ENCODE peak calls at places on chromosomes 12 and 14, in six cellular contexts. One of them, this sample, is unnamed.

GRCh38 chr14:60632777-60633176 is 16.5 kb downstream of the SIX1 start:
- DNase-seq in NAMALWA: no peak
- DNase-seq in activated naive CD8-positive, alpha-beta T cell treated with anti-CD3 and anti-CD28 coated beads, Interleukin-2, amount 50 U/mL, for 16 hours: no peak
- DNase-seq in Kasumi-1: no peak
- DNase-seq in neural progenitor cell: no peak
- DNase-seq in RPMI8226: peak; percentile 22
- DNase-seq in this sample: no peak

GRCh38 chr12:903055-903454 is 46.4 kb downstream of the RAD52 start:
- DNase-seq in NAMALWA: no peak
- DNase-seq in activated naive CD8-positive, alpha-beta T cell treated with anti-CD3 and anti-CD28 coated beads, Interleukin-2, amount 50 U/mL, for 16 hours: no peak
- DNase-seq in Kasumi-1: no peak
- DNase-seq in neural progenitor cell: no peak
- DNase-seq in RPMI8226: no peak
- DNase-seq in this sample: no peak

GRCh38 chr12:42756841-42757661 is 167.5 kb upstream of the PRICKLE1 start:
- DNase-seq in NAMALWA: no peak
- DNase-seq in activated naive CD8-positive, alpha-beta T cell treated with anti-CD3 and anti-CD28 coated beads, Interleukin-2, amount 50 U/mL, for 16 hours: no peak
- DNase-seq in Kasumi-1: no peak
- DNase-seq in neural progenitor cell: peak; percentile 76
- DNase-seq in RPMI8226: no peak
- DNase-seq in this sample: no peak

GRCh38 chr12:127810026-127810425 is 456.9 kb upstream of the TMEM132C start:
- DNase-seq in NAMALWA: no peak
- DNase-seq in activated naive CD8-positive, alpha-beta T cell treated with anti-CD3 and anti-CD28 coated beads, Interleukin-2, amount 50 U/mL, for 16 hours: no peak
- DNase-seq in Kasumi-1: no peak
- DNase-seq in neural progenitor cell: no peak
- DNase-seq in RPMI8226: no peak
- DNase-seq in this sample: no peak

GRCh38 chr14:92247347-92247746 is 75.6 kb upstream of the SLC24A4 start:
- DNase-seq in NAMALWA: no peak
- DNase-seq in activated naive CD8-positive, alpha-beta T cell treated with anti-CD3 and anti-CD28 coated beads, Interleukin-2, amount 50 U/mL, for 16 hours: no peak
- DNase-seq in Kasumi-1: no peak
- DNase-seq in neural progenitor cell: no peak
- DNase-seq in RPMI8226: no peak
- DNase-seq in this sample: no peak

GRCh38 chr12:123899368-123899767 is 73.3 kb downstream of the CCDC92 start:
- DNase-seq in NAMALWA: no peak
- DNase-seq in activated naive CD8-positive, alpha-beta T cell treated with anti-CD3 and anti-CD28 coated beads, Interleukin-2, amount 50 U/mL, for 16 hours: no peak
- DNase-seq in Kasumi-1: no peak
- DNase-seq in neural progenitor cell: no peak
- DNase-seq in RPMI8226: no peak
- DNase-seq in this sample: no peak

GRCh38 chr12:96814200-96814599 is 92.9 kb upstream of the NEDD1 start:
- DNase-seq in NAMALWA: no peak
- DNase-seq in activated naive CD8-positive, alpha-beta T cell treated with anti-CD3 and anti-CD28 coated beads, Interleukin-2, amount 50 U/mL, for 16 hours: no peak
- DNase-seq in Kasumi-1: no peak
- DNase-seq in neural progenitor cell: no peak
- DNase-seq in RPMI8226: no peak
- DNase-seq in this sample: no peak

GRCh38 chr14:53613404-53614253 is 343.0 kb downstream of the BMP4 start:
- DNase-seq in NAMALWA: peak; percentile 68
- DNase-seq in activated naive CD8-positive, alpha-beta T cell treated with anti-CD3 and anti-CD28 coated beads, Interleukin-2, amount 50 U/mL, for 16 hours: no peak
- DNase-seq in Kasumi-1: no peak
- DNase-seq in neural progenitor cell: peak; percentile 78
- DNase-seq in RPMI8226: peak; percentile 13
- DNase-seq in this sample: no peak

GRCh38 chr12:75561921-75562320 is 50.5 kb upstream of the KRR1 start:
- DNase-seq in NAMALWA: no peak
- DNase-seq in activated naive CD8-positive, alpha-beta T cell treated with anti-CD3 and anti-CD28 coated beads, Interleukin-2, amount 50 U/mL, for 16 hours: no peak
- DNase-seq in Kasumi-1: peak; percentile 9
- DNase-seq in neural progenitor cell: no peak
- DNase-seq in RPMI8226: no peak
- DNase-seq in this sample: no peak

GRCh38 chr14:63922696-63923421 is 70.1 kb downstream of the SYNE2 start:
- DNase-seq in NAMALWA: no peak
- DNase-seq in activated naive CD8-positive, alpha-beta T cell treated with anti-CD3 and anti-CD28 coated beads, Interleukin-2, amount 50 U/mL, for 16 hours: no peak
- DNase-seq in Kasumi-1: no peak
- DNase-seq in neural progenitor cell: no peak
- DNase-seq in RPMI8226: no peak
- DNase-seq in this sample: no peak